ENCODE peak calls at places on chromosome 6, in four cellular contexts. J is progenitor cell of endocrine pancreas; Y is activated CD4-positive, CD25-positive, alpha-beta regulatory T cell; T is fibroblast of pulmonary artery. G is an unnamed sample.
A peak's percentile ranks its signal among the peaks of the same experiment; 100 is the strongest.

GRCh38 chr6:127514396-127515227 is 4.5 kb downstream of the MTCL3 start:
- DNase-seq in J (peak; percentile 19), Y (peak; percentile 9), T (peak; percentile 67), G (no peak)

GRCh38 chr6:52227495-52227894 is 16.8 kb downstream of the IL17F start:
- DNase-seq in J (no peak), Y (no peak), T (no peak), G (no peak)

GRCh38 chr6:17600527-17601388 is 656 bp downstream of the FAM8A1 start:
- DNase-seq in J (peak; percentile 53), Y (peak; percentile 20), T (peak; percentile 24), G (no peak)

GRCh38 chr6:166394036-166394892 is 11.5 kb upstream of the MPC1 start:
- DNase-seq in J (no peak), Y (no peak), T (no peak), G (no peak)

GRCh38 chr6:13486679-13487121 is 700 bp downstream of the GFOD1 start:
- DNase-seq in J (no peak), Y (peak; percentile 30), T (peak; percentile 69), G (no peak)

GRCh38 chr6:167119680-167120556 is 3.0 kb upstream of the CCR6 start:
- DNase-seq in J (no peak), Y (peak; percentile 32), T (no peak), G (no peak)

GRCh38 chr6:166413491-166413951 is 30.8 kb upstream of the MPC1 start:
- DNase-seq in J (no peak), Y (no peak), T (no peak), G (no peak)

GRCh38 chr6:125974214-125974866 is 12.0 kb upstream of the TRMT11 start:
- DNase-seq in J (no peak), Y (no peak), T (peak; percentile 85), G (no peak)